ENCODE peak calls at places on chromosome 13, in four cellular contexts. P is HCT116, C is K562, S is HepG2. B is an unnamed sample.

GRCh38 chr13:73754727-73755292 is 379.4 kb downstream of the KLF12 start:
- DNase-seq in P (peak; percentile 40), C (peak; percentile 14), S (peak; percentile 59), B (no peak)

GRCh38 chr13:23743269-23743668 is 145.9 kb downstream of the MIPEP start:
- DNase-seq in P (no peak), C (no peak), S (no peak), B (no peak)

GRCh38 chr13:83211301-83211700 is 671.0 kb downstream of the SLITRK1 start:
- DNase-seq in P (no peak), C (no peak), S (no peak), B (no peak)

GRCh38 chr13:87887459-87888123 is 216.4 kb downstream of the SLITRK5 start:
- DNase-seq in P (no peak), C (no peak), S (no peak), B (no peak)

GRCh38 chr13:67390462-67391093 is 160.4 kb upstream of the PCDH9 start:
- DNase-seq in P (no peak), C (no peak), S (no peak), B (no peak)

GRCh38 chr13:110268061-110268460 is 38.9 kb downstream of the COL4A1 start:
- DNase-seq in P (no peak), C (no peak), S (no peak), B (no peak)

GRCh38 chr13:91216928-91217700 is 130.4 kb upstream of the MIR17HG start:
- DNase-seq in P (no peak), C (no peak), S (no peak), B (no peak)

GRCh38 chr13:77918391-77919261 is at the start of gene EDNRB:
- DNase-seq in P (no peak), C (no peak), S (no peak), B (no peak)

GRCh38 chr13:83780201-83780600 is 102.1 kb downstream of the SLITRK1 start:
- DNase-seq in P (peak; percentile 0), C (peak; percentile 4), S (peak; percentile 27), B (no peak)

GRCh38 chr13:83214452-83214851 is 667.8 kb downstream of the SLITRK1 start:
- DNase-seq in P (no peak), C (no peak), S (no peak), B (no peak)

GRCh38 chr13:23921451-23921888 is 24.2 kb upstream of the C1QTNF9B start:
- DNase-seq in P (peak; percentile 23), C (peak; percentile 12), S (peak; percentile 18), B (no peak)

GRCh38 chr13:82501804-82502203 is 1380.5 kb downstream of the SLITRK1 start:
- DNase-seq in P (no peak), C (no peak), S (no peak), B (no peak)

GRCh38 chr13:50826035-50826434 is 17.5 kb downstream of the DLEU7 start:
- DNase-seq in P (no peak), C (no peak), S (no peak), B (no peak)

GRCh38 chr13:46184277-46184699 is 2.3 kb upstream of the LCP1 start:
- DNase-seq in P (peak; percentile 28), C (peak; percentile 50), S (peak; percentile 28), B (no peak)

GRCh38 chr13:31310781-31311180 is 111.0 kb downstream of the B3GLCT start:
- DNase-seq in P (no peak), C (no peak), S (no peak), B (no peak)

GRCh38 chr13:110358381-110358780 is 51.3 kb downstream of the COL4A2 start:
- DNase-seq in P (no peak), C (no peak), S (no peak), B (no peak)

GRCh38 chr13:30091035-30091434 is 216.3 kb downstream of the KATNAL1 start:
- DNase-seq in P (no peak), C (no peak), S (no peak), B (no peak)

GRCh38 chr13:80473695-80474094 is 132.8 kb upstream of the SPRY2 start:
- DNase-seq in P (no peak), C (no peak), S (peak; percentile 28), B (no peak)

GRCh38 chr13:53368948-53369347 is 340.3 kb downstream of the OLFM4 start:
- DNase-seq in P (no peak), C (no peak), S (no peak), B (no peak)

GRCh38 chr13:21079761-21080730 is 18.7 kb upstream of the LATS2 start:
- DNase-seq in P (no peak), C (no peak), S (peak; percentile 19), B (no peak)

DNA sequence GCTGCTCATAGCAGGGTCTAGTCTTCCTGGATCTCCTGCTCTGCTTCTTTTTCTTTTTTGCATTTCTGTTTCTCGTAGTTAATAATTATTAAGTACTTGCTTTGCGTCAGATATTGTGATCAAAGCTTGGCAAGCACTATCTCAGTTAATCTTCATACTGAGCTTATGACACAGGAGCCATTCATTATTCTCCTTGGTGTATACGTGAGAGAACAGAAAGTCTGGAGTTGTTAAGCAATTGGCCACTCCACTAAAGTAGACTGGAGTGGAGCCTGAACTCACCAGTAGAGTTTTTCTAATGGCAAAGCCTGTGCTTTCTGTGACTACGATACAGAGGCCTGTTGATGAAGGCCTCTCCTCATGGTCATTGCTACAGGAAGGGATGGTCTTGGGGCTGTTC is 285.9 kb downstream of the RFC3 start:
- DNase-seq in P (no peak), C (no peak), S (peak; percentile 5), B (no peak)
- TF ChIP-seq SRF in P (no peak), C (no peak), S (no peak), B (no peak)

GRCh38 chr13:47726394-47726793 is 274.7 kb downstream of the SUCLA2 start:
- DNase-seq in P (no peak), C (no peak), S (peak; percentile 24), B (no peak)
- H3K27ac ChIP-seq in P (no peak overlapping the region), C (no peak overlapping the region), S (no peak overlapping the region), B (no peak overlapping the region)

DNA sequence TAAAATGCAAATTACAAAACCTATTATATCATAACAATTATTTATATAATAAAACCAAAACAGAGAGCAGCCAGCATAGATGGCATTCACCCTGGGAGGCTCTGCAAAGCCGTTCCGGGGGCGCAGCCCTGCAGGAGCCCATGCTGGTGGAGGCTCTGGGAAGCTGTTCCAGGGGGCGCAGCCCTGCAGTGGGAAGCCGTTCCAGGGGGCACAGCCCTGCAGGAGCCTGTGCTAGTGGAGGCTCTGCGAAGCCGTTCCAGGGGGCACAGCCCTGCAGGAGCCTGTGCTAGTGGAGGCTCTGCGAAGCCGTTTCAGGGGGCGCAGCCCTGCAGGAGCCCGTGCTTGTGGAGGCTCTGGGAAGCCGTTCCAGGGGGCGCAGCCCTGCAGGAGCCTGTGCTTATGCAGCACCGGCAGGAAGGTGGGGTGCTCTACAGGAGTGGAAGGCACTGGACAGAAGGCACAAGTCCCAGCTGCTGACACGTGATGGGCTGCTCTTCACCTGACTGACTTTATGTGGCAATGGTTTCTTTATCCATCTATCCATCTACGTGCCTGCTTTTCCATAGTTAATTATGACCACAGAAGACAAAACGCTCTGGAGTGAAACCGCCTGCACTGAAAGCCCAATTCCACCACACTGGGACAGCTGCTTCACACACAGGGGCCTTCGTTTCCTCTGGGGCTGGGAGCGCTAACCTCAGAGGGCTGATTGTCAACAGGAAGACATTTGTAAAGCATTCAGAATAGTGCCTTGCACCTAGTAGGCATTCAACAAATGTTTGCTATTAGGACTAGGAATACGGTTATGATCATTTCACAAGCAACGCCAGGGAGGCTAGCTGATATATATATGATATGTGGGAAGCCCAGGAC is 23.7 kb downstream of the PCID2 start:
- DNase-seq in P (no peak), C (no peak), S (no peak), B (no peak)
- TF ChIP-seq SRF in P (no peak), C (no peak), S (no peak), B (no peak)

GRCh38 chr13:19985219-19985556 is 26.7 kb downstream of the ZMYM2 start:
- DNase-seq in P (no peak), C (no peak), S (no peak), B (no peak)
- H3K27ac ChIP-seq in P (no peak overlapping the region), C (no peak overlapping the region), S (no peak overlapping the region), B (peak overlapping the region; percentile 59)

DNA sequence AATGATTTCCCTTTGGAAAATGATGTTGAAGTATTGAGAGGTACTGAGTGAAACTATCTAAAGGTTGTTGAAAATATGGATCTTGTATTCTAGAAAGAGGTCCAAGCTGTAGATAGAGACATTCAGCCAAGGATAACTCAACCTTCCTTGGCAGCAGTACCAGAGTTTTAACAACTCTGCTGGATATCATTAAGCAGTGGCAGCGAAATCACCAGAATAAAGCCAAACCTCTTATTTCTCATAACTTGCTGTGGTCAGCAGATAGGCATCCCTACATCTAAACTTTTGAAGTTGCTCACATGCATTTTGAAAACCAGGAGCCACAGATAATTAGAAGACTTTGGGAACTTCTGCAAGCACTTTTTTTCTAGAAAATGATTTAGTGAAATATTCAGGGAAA is 559.8 kb downstream of the IRS2 start:
- DNase-seq in P (no peak), C (no peak), S (no peak), B (no peak)
- TF ChIP-seq SRF in P (no peak), C (no peak), S (no peak), B (no peak)

GRCh38 chr13:97307544-97307881 is 85.4 kb downstream of the MBNL2 start:
- DNase-seq in P (no peak), C (no peak), S (no peak), B (no peak)
- H3K27ac ChIP-seq in P (peak overlapping the region; percentile 90), C (no peak overlapping the region), S (peak overlapping the region; percentile 78), B (no peak overlapping the region)

GRCh38 chr13:26459276-26460131 is 98.0 kb upstream of the WASF3 start:
- DNase-seq in P (no peak), C (no peak), S (no peak), B (no peak)
- TF ChIP-seq SRF in P (no peak), C (no peak), S (no peak), B (no peak)

GRCh38 chr13:26484196-26484595 is 73.3 kb upstream of the WASF3 start:
- DNase-seq in P (no peak), C (no peak), S (no peak), B (no peak)
- H3K27ac ChIP-seq in P (no peak overlapping the region), C (no peak overlapping the region), S (no peak overlapping the region), B (no peak overlapping the region)

DNA sequence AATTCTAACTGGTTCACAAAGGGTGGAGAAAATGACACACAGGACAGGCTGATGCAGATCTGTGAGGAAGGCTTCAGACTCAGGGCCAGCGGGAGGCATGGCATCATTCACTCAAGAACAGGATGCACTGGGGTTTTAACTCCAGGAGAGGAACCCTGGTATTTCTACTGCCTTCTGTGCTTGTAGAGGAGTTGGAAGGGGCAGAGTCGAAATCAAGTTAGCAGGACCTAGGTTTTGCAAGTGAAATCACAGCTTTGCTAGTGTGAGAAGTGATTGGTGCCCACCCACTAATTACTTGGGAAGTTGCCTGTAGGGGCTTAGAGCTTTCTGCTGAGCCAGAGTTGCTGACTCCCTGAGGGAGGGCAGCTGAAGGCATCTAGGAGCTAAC is 92.7 kb downstream of the AKAP11 start:
- DNase-seq in P (no peak), C (no peak), S (no peak), B (no peak)
- TF ChIP-seq SRF in P (no peak), C (no peak), S (no peak), B (no peak)

B was measured in GM12878.